ENCODE peak calls at places on chromosome 15, in ten cellular contexts. A is NCI-H69; B is HTR-8/SVneo; X is RWPE1; D is stimulated activated CD4-positive, alpha-beta T cell treated with anti-CD3 and anti-CD28 coated beads, Interleukin-4, amount 100 ng/mL, for 48 hours; O is left ventricle myocardium superior; L is cardiac muscle cell; U is upper lobe of right lung; J is sigmoid colon; R is NCI-H1092. Y is an unnamed sample.
A peak's percentile ranks its signal among the peaks of the same experiment; 100 is the strongest.

GRCh38 chr15:57138260-57138895 is 219.9 kb downstream of the TCF12 start:
- DNase-seq in A (peak; percentile 81), B (peak; percentile 52), X (peak; percentile 64), D (no peak), O (no peak), L (peak; percentile 92), U (no peak), J (no peak), R (no peak), Y (no peak)

GRCh38 chr15:38267416-38268022 is 14.9 kb downstream of the SPRED1 start:
- DNase-seq in A (no peak), B (no peak), X (no peak), D (no peak), O (no peak), L (no peak), U (no peak), J (no peak), R (no peak), Y (no peak)

GRCh38 chr15:56802164-56802563 is 68.9 kb upstream of the ZNF280D start:
- DNase-seq in A (no peak), B (no peak), X (no peak), D (no peak), O (no peak), L (no peak), U (no peak), J (no peak), R (no peak), Y (no peak)

GRCh38 chr15:100060276-100060926 is 281.4 kb downstream of the ADAMTS17 start:
- DNase-seq in A (no peak), B (peak; percentile 48), X (peak; percentile 91), D (no peak), O (no peak), L (peak; percentile 75), U (no peak), J (no peak), R (peak; percentile 15), Y (no peak)

GRCh38 chr15:90482124-90483011 is 47.4 kb upstream of the CRTC3 start:
- DNase-seq in A (peak; percentile 8), B (peak; percentile 44), X (peak; percentile 45), D (no peak), O (no peak), L (peak; percentile 79), U (no peak), J (no peak), R (peak; percentile 22), Y (no peak)

GRCh38 chr15:81160312-81161214 is 26.5 kb downstream of the CFAP161 start:
- DNase-seq in A (peak; percentile 66), B (no peak), X (peak; percentile 68), D (no peak), O (peak; percentile 79), L (peak; percentile 93), U (no peak), J (peak; percentile 75), R (peak; percentile 11), Y (peak; percentile 84)

GRCh38 chr15:80567721-80568157 is 127.4 kb upstream of the ABHD17C start:
- DNase-seq in A (peak; percentile 69), B (peak; percentile 67), X (peak; percentile 85), D (no peak), O (no peak), L (peak; percentile 94), U (peak; percentile 35), J (peak; percentile 67), R (no peak), Y (no peak)

GRCh38 chr15:100463515-100463914 is 65.2 kb downstream of the CERS3 start:
- DNase-seq in A (no peak), B (no peak), X (no peak), D (no peak), O (no peak), L (no peak), U (no peak), J (no peak), R (no peak), Y (no peak)

GRCh38 chr15:91853968-91854943 is 748 bp downstream of the SLCO3A1 start:
- DNase-seq in A (peak; percentile 70), B (no peak), X (peak; percentile 49), D (peak; percentile 34), O (peak; percentile 78), L (peak; percentile 39), U (peak; percentile 84), J (peak; percentile 71), R (no peak), Y (peak; percentile 77)

GRCh38 chr15:73752817-73753214 is 335 bp downstream of the INSYN1 start:
- DNase-seq in A (peak; percentile 28), B (no peak), X (peak; percentile 27), D (no peak), O (peak; percentile 49), L (peak; percentile 47), U (no peak), J (no peak), R (no peak), Y (no peak)

GRCh38 chr15:78082743-78083110 is 5.2 kb upstream of the TBC1D2B start:
- DNase-seq in A (no peak), B (no peak), X (no peak), D (no peak), O (no peak), L (no peak), U (no peak), J (peak; percentile 36), R (no peak), Y (no peak)

GRCh38 chr15:56723787-56724186 is 9.5 kb downstream of the ZNF280D start:
- DNase-seq in A (no peak), B (no peak), X (no peak), D (no peak), O (no peak), L (no peak), U (no peak), J (no peak), R (no peak), Y (no peak)

GRCh38 chr15:77497108-77497737 is 76.5 kb downstream of the HMG20A start:
- DNase-seq in A (peak; percentile 90), B (no peak), X (no peak), D (no peak), O (peak; percentile 92), L (peak; percentile 67), U (peak; percentile 63), J (peak; percentile 91), R (peak; percentile 84), Y (peak; percentile 87)

GRCh38 chr15:84715442-84716035 is 400 bp downstream of the SEC11A start:
- DNase-seq in A (peak; percentile 39), B (no peak), X (peak; percentile 57), D (no peak), O (no peak), L (peak; percentile 42), U (no peak), J (peak; percentile 67), R (no peak), Y (no peak)

GRCh38 chr15:90780916-90781315 is 63.8 kb downstream of the BLM start:
- DNase-seq in A (no peak), B (no peak), X (no peak), D (no peak), O (no peak), L (no peak), U (no peak), J (no peak), R (no peak), Y (no peak)

GRCh38 chr15:77076325-77076915 is 5.5 kb upstream of the TSPAN3 start:
- DNase-seq in A (no peak), B (no peak), X (no peak), D (no peak), O (no peak), L (peak; percentile 19), U (no peak), J (no peak), R (no peak), Y (no peak)

GRCh38 chr15:53274630-53275029 is 484.5 kb upstream of the ONECUT1 start:
- DNase-seq in A (no peak), B (no peak), X (no peak), D (no peak), O (no peak), L (no peak), U (no peak), J (no peak), R (no peak), Y (no peak)

GRCh38 chr15:89654847-89655805 is at the start of gene KIF7:
- DNase-seq in A (peak; percentile 35), B (peak; percentile 83), X (peak; percentile 54), D (no peak), O (peak; percentile 50), L (peak; percentile 74), U (no peak), J (peak; percentile 71), R (no peak), Y (no peak)

GRCh38 chr15:44163370-44163769 is 31.7 kb downstream of the FRMD5 start:
- DNase-seq in A (no peak), B (no peak), X (no peak), D (no peak), O (no peak), L (peak; percentile 3), U (no peak), J (no peak), R (no peak), Y (no peak)

GRCh38 chr15:69809421-69809820 is 288.3 kb downstream of the TLE3 start:
- DNase-seq in A (no peak), B (no peak), X (no peak), D (no peak), O (no peak), L (no peak), U (no peak), J (no peak), R (no peak), Y (no peak)

GRCh38 chr15:89845305-89845893 is 30.7 kb upstream of the ANPEP start:
- DNase-seq in A (no peak), B (peak; percentile 79), X (peak; percentile 86), D (no peak), O (no peak), L (peak; percentile 89), U (no peak), J (no peak), R (no peak), Y (no peak)

GRCh38 chr15:93506646-93507045 is 417.6 kb upstream of the RGMA start:
- DNase-seq in A (no peak), B (no peak), X (no peak), D (no peak), O (no peak), L (no peak), U (no peak), J (no peak), R (no peak), Y (no peak)

GRCh38 chr15:67884514-67885225 is 44.8 kb upstream of the RNU6-1 start:
- DNase-seq in A (peak; percentile 66), B (peak; percentile 71), X (peak; percentile 89), D (peak; percentile 33), O (peak; percentile 89), L (peak; percentile 92), U (peak; percentile 94), J (peak; percentile 93), R (no peak), Y (peak; percentile 89)

GRCh38 chr15:23420806-23421575 is 26.1 kb downstream of the GOLGA6L2 start:
- DNase-seq in A (no peak), B (no peak), X (no peak), D (no peak), O (no peak), L (no peak), U (peak; percentile 47), J (peak; percentile 61), R (no peak), Y (no peak)

GRCh38 chr15:74799843-74800558 is 12.6 kb upstream of the LMAN1L start:
- DNase-seq in A (peak; percentile 76), B (peak; percentile 86), X (peak; percentile 98), D (peak; percentile 76), O (peak; percentile 86), L (peak; percentile 60), U (peak; percentile 90), J (peak; percentile 80), R (no peak), Y (peak; percentile 95)

Y was measured in Right ventricle myocardium inferior.